ENCODE peak calls at places on chromosome 6, in five cellular contexts. One of them, this sample, is unnamed.

GRCh38 chr6:170206931-170207431 is 83.9 kb downstream of the DLL1 start:
- DNase-seq in KBM-7: no peak
- DNase-seq in HCEC 1CT: no peak
- DNase-seq in caudate nucleus: no peak
- DNase-seq in D341Med: peak
- DNase-seq in this sample: no peak

GRCh38 chr6:75611011-75611701 is 9.5 kb downstream of the SENP6 start:
- DNase-seq in HCEC 1CT: no peak
- DNase-seq in D341Med: no peak
- DNase-seq in KBM-7: no peak
- DNase-seq in caudate nucleus: no peak
- DNase-seq in this sample: no peak

GRCh38 chr6:39617023-39617422 is 108.2 kb downstream of the KIF6 start:
- DNase-seq in HCEC 1CT: no peak
- DNase-seq in KBM-7: no peak
- DNase-seq in caudate nucleus: no peak
- DNase-seq in D341Med: no peak
- DNase-seq in this sample: no peak

GRCh38 chr6:7047966-7048365 is 59.8 kb upstream of the RREB1 start:
- DNase-seq in caudate nucleus: no peak
- DNase-seq in D341Med: no peak
- DNase-seq in KBM-7: peak
- DNase-seq in HCEC 1CT: no peak
- DNase-seq in this sample: no peak

GRCh38 chr6:70108230-70108629 is 194.7 kb downstream of the COL9A1 start:
- DNase-seq in D341Med: peak
- DNase-seq in KBM-7: peak
- DNase-seq in caudate nucleus: no peak
- DNase-seq in HCEC 1CT: peak
- DNase-seq in this sample: no peak

GRCh38 chr6:85429346-85429745 is 20.5 kb upstream of the NT5E start:
- DNase-seq in KBM-7: no peak
- DNase-seq in caudate nucleus: no peak
- DNase-seq in D341Med: no peak
- DNase-seq in HCEC 1CT: peak
- DNase-seq in this sample: no peak

GRCh38 chr6:25306379-25306778 is 27.2 kb downstream of the CARMIL1 start:
- DNase-seq in HCEC 1CT: no peak
- DNase-seq in KBM-7: no peak
- DNase-seq in D341Med: no peak
- DNase-seq in caudate nucleus: no peak
- DNase-seq in this sample: no peak

GRCh38 chr6:88380618-88381288 is 214.6 kb upstream of the CNR1 start:
- DNase-seq in caudate nucleus: peak
- DNase-seq in KBM-7: no peak
- DNase-seq in D341Med: no peak
- DNase-seq in HCEC 1CT: no peak
- DNase-seq in this sample: no peak

GRCh38 chr6:33314515-33314942 is 651 bp upstream of the TAPBP start:
- DNase-seq in caudate nucleus: peak
- DNase-seq in D341Med: no peak
- DNase-seq in KBM-7: peak
- DNase-seq in HCEC 1CT: peak
- DNase-seq in this sample: peak

GRCh38 chr6:20706293-20707165 is 172.3 kb downstream of the CDKAL1 start:
- DNase-seq in caudate nucleus: no peak
- DNase-seq in HCEC 1CT: peak
- DNase-seq in KBM-7: no peak
- DNase-seq in D341Med: peak
- DNase-seq in this sample: no peak

GRCh38 chr6:134173936-134174789 is 121.7 kb upstream of the SLC2A12 start:
- DNase-seq in KBM-7: peak
- DNase-seq in caudate nucleus: peak
- DNase-seq in HCEC 1CT: peak
- DNase-seq in D341Med: peak
- DNase-seq in this sample: peak

GRCh38 chr6:45305546-45305945 is 22.6 kb upstream of the RUNX2 start:
- DNase-seq in D341Med: no peak
- DNase-seq in KBM-7: no peak
- DNase-seq in caudate nucleus: no peak
- DNase-seq in HCEC 1CT: no peak
- DNase-seq in this sample: no peak

GRCh38 chr6:53046274-53046673 is 18.9 kb upstream of the FBXO9 start:
- DNase-seq in HCEC 1CT: no peak
- DNase-seq in KBM-7: no peak
- DNase-seq in D341Med: no peak
- DNase-seq in caudate nucleus: no peak
- DNase-seq in this sample: no peak

This sample was measured in hypothalamus.